ENCODE peak calls at places on chromosomes 3 and 15, in four cellular contexts. B is psoas muscle, L is lung, A is tibial artery. G is an unnamed sample.
A peak's percentile ranks its signal among the peaks of the same experiment; 100 is the strongest.

GRCh38 chr3:72052841-72053409 is 268.0 kb upstream of the PROK2 start:
- DNase-seq in A (no peak), B (no peak), L (no peak), G (no peak)

GRCh38 chr3:73100734-73101550 is 39.5 kb downstream of the EBLN2 start:
- DNase-seq in B (peak; percentile 65), L (peak; percentile 81), A (peak; percentile 89), G (peak; percentile 71)

GRCh38 chr3:18489939-18490338 is 64.8 kb upstream of the SATB1 start:
- DNase-seq in A (no peak), L (no peak), B (no peak), G (no peak)

GRCh38 chr3:148816427-148816826 is 11.2 kb upstream of the CPB1 start:
- DNase-seq in L (no peak), B (no peak), A (no peak), G (no peak)

GRCh38 chr3:85912981-85913380 is 954.2 kb downstream of the CADM2 start:
- DNase-seq in B (no peak), L (no peak), A (no peak), G (no peak)

GRCh38 chr15:51403072-51403878 is 61.8 kb downstream of the GLDN start:
- DNase-seq in A (no peak), B (no peak), L (peak; percentile 26), G (no peak)

GRCh38 chr3:56012732-56013131 is 455.5 kb downstream of the ERC2 start:
- DNase-seq in B (no peak), L (no peak), A (no peak), G (no peak)

GRCh38 chr3:2921903-2922302 is 188.3 kb downstream of the IL5RA start:
- DNase-seq in A (no peak), B (no peak), L (no peak), G (no peak)

GRCh38 chr3:173411288-173412064 is 13.9 kb downstream of the NLGN1 start:
- DNase-seq in L (peak; percentile 39), B (no peak), A (no peak), G (no peak)

GRCh38 chr3:42129014-42129953 is 38.1 kb downstream of the TRAK1 start:
- DNase-seq in A (no peak), L (no peak), B (no peak), G (no peak)

GRCh38 chr15:92845109-92845508 is 55.0 kb upstream of the CHD2 start:
- DNase-seq in A (no peak), L (no peak), B (no peak), G (no peak)

GRCh38 chr3:52293491-52294319 is 6.1 kb downstream of the GLYCTK start:
- DNase-seq in L (no peak), A (no peak), B (no peak), G (no peak)

GRCh38 chr3:129702934-129703712 is 96.6 kb upstream of the PLXND1 start:
- DNase-seq in L (no peak), B (no peak), A (no peak), G (no peak)

GRCh38 chr3:39388741-39389248 is 5.6 kb downstream of the SLC25A38 start:
- DNase-seq in A (no peak), L (no peak), B (no peak), G (no peak)

GRCh38 chr15:57611938-57612337 is 20.2 kb downstream of the MYZAP start:
- DNase-seq in A (no peak), L (no peak), B (no peak), G (no peak)

GRCh38 chr15:56215769-56216168 is 27.9 kb downstream of the RFX7 start:
- DNase-seq in L (no peak), A (no peak), B (no peak), G (no peak)

GRCh38 chr3:54853573-54854404 is 74.1 kb downstream of the LRTM1 start:
- DNase-seq in B (peak; percentile 78), L (peak; percentile 66), A (peak; percentile 78), G (peak; percentile 75)

DNA sequence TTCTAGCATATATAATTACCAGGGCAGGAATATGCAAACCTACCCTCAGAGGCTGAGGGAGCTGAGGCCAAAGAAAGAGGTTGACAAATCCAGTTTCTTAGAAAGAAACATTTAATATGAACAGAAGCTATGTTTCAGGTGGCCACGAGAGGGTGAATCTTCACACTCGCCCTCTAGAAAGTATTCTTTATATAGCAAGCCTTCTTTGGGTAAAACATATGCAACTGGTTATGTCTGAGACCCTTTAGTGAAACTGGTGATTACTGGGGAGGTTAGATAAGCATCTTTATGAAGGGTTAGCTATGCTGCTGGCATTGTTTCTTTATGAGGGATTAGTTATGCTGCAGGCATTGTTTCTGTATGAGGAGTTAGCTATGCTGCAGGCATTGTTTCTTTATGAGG is 50.7 kb upstream of the GOLGA6L2 start:
- DNase-seq in B (no peak), A (no peak), L (no peak), G (no peak)
- TF ChIP-seq CTCF in B (peak; percentile 19), A (no peak), L (no peak), G (no peak)

GRCh38 chr3:134625462-134625861 is 25.4 kb downstream of the KY start:
- DNase-seq in B (no peak), L (no peak), A (peak; percentile 46), G (no peak)
- H3K4me3 ChIP-seq in B (no peak overlapping the region), L (no peak overlapping the region), A (no peak overlapping the region), G (no peak overlapping the region)

GRCh38 chr15:43508421-43508820 is 9.0 kb upstream of the MAP1A start:
- DNase-seq in L (no peak), B (no peak), A (no peak), G (no peak)
- H3K4me1 ChIP-seq in L (peaks cover 10% of the 10 kb centered on the region), B (peaks cover 20% of the 10 kb centered on the region), A (peaks cover 24% of the 10 kb centered on the region), G (peaks cover 10% of the 10 kb centered on the region)

GRCh38 chr3:7547826-7548225 is 686.9 kb downstream of the GRM7 start:
- DNase-seq in A (no peak), L (no peak), B (no peak), G (no peak)

GRCh38 chr3:7543294-7543693 is 682.4 kb downstream of the GRM7 start:
- DNase-seq in A (no peak), L (no peak), B (no peak), G (no peak)

GRCh38 chr3:7545334-7545733 is 684.4 kb downstream of the GRM7 start:
- DNase-seq in B (no peak), A (no peak), L (no peak), G (no peak)

DNA sequence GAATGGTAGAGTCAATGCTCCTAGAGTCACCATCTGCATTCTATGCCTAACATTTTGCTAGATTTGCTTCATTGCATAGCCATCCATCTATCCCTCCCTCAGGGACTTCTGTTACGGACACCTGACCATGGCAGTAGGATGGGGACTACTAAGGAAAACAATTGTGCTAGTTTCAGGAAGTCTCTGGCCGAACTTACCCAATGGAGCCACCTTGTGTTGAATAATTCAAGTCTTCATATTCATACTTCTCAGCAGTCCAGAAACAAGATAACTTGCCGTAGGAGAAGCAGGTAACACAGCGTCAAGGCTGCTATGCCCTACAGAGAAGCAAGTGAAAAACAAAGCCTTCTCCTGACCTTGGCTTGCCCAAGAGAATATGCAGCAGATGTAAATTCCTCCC is 685.3 kb downstream of the GRM7 start:
- DNase-seq in A (no peak), B (no peak), L (no peak), G (no peak)
- TF ChIP-seq CTCF in A (peak; percentile 15), B (peak; percentile 19), L (no peak), G (no peak)

GRCh38 chr3:179526482-179526881 is 36.2 kb upstream of the ACTL6A start:
- DNase-seq in L (no peak), A (no peak), B (no peak), G (no peak)

GRCh38 chr3:179528786-179529185 is 33.9 kb upstream of the ACTL6A start:
- DNase-seq in A (no peak), B (no peak), L (no peak), G (no peak)

GRCh38 chr3:179526989-179527391 is 35.7 kb upstream of the ACTL6A start:
- DNase-seq in A (peak; percentile 67), L (peak; percentile 45), B (peak; percentile 53), G (no peak)
- H3K4me3 ChIP-seq in A (no peak overlapping the region), L (no peak overlapping the region), B (no peak overlapping the region), G (no peak overlapping the region)

GRCh38 chr3:147356909-147357733 is 49.2 kb downstream of the ZIC4 start:
- DNase-seq in A (no peak), B (no peak), L (no peak), G (no peak)

GRCh38 chr3:147355104-147355854 is 51.1 kb downstream of the ZIC4 start:
- DNase-seq in B (no peak), L (no peak), A (no peak), G (no peak)

GRCh38 chr3:147358144-147358992 is 48.0 kb downstream of the ZIC4 start:
- DNase-seq in L (no peak), A (no peak), B (no peak), G (no peak)

GRCh38 chr3:147354621-147355020 is 51.7 kb downstream of the ZIC4 start:
- DNase-seq in A (no peak), B (no peak), L (no peak), G (no peak)

DNA sequence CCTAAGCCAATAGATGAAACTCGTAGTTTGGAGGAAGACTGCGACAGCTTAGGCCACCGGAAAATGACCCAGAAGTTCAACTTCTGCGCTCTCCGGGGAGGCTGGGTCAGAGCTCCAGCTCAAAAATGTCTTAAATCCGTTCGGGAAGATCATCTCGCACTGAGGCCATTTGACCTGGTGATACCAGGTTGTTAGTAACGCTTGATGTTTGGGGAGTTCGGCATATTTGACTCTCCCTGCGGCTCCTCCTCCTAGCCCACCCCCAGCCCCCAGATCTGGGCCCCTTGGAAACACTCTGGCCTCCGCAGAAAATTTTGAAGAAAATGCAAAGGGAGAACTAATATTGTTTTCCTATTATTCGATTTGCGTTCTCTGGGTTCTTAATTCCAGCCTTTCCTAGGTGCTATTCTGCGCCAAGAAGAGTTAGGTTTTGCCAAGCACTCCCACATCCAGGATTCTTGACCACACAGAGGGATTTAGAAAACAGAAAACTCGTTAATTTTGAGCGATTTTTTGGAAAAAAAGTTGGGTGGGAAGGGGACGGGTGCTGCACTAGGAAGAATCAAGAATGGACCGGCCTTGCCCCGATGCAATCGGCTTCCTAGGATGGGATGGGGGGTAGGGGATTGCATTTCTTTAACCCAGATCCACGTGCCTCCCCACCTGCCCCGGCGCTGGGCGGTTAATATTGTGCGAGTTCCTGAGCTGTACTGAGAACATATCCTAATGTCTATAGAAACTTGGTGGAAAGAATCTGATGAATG is 50.0 kb downstream of the ZIC4 start:
- DNase-seq in B (no peak), A (no peak), L (no peak), G (no peak)
- H3K4me1 ChIP-seq in B (peaks cover 6% of the 10 kb centered on the region), A (peaks cover 3% of the 10 kb centered on the region), L (no peaks in the 10 kb centered on the region), G (no peaks in the 10 kb centered on the region)

DNA sequence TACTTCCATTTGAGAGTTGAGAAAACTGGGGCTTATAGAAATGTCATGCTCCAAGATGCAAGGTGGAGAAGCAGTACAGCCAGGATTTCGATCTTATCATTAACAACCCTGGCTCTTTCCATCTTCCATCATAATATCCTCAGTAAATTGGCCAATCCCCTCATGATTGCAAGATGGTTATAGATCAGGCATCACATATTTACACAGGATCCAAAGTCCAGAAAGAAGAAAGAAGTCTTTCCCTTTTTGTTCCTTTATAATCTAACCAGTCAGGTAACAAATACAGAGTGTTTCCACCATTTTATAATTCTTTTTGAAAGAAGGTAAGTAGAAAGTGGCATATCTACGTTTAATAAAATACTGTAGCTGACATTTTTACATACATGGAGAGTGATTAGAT is 29.7 kb downstream of the CNTN3 start:
- DNase-seq in B (no peak), L (no peak), A (no peak), G (no peak)
- TF ChIP-seq CTCF in B (no peak), L (no peak), A (no peak), G (no peak)